ENCODE peak calls at places on chromosomes 6 and 20, in seven cellular contexts. K is neural progenitor cell, Y is psoas muscle, S is GM12878, A is sigmoid colon, H is heart left ventricle, V is Peyer's patch. F is an unnamed sample.

GRCh38 chr6:4802312-4802935 is 26.2 kb downstream of the CDYL start:
- DNase-seq in K (no peak), Y (no peak), S (peak; percentile 63), A (no peak), H (no peak), V (no peak), F (no peak)

GRCh38 chr20:19021406-19022117 is 190.9 kb upstream of the SLC24A3 start:
- DNase-seq in K (no peak), Y (no peak), S (no peak), A (no peak), H (no peak), V (no peak), F (no peak)

GRCh38 chr6:124780621-124781020 is 181.6 kb upstream of the RNF217 start:
- DNase-seq in K (no peak), Y (no peak), S (no peak), A (no peak), H (no peak), V (no peak), F (no peak)

GRCh38 chr20:60262967-60263603 is 304.9 kb downstream of the CDH26 start:
- DNase-seq in K (peak; percentile 54), Y (peak; percentile 26), S (no peak), A (no peak), H (no peak), V (no peak), F (peak; percentile 20)

GRCh38 chr20:2164966-2165365 is 63.3 kb downstream of the STK35 start:
- DNase-seq in K (no peak), Y (no peak), S (no peak), A (no peak), H (no peak), V (no peak), F (no peak)

GRCh38 chr20:62647521-62648317 is 5.4 kb downstream of the SLCO4A1 start:
- DNase-seq in K (peak; percentile 28), Y (peak; percentile 80), S (no peak), A (no peak), H (no peak), V (no peak), F (peak; percentile 54)

GRCh38 chr6:144661101-144661806 is 376.1 kb downstream of the UTRN start:
- DNase-seq in K (peak; percentile 39), Y (no peak), S (no peak), A (no peak), H (no peak), V (no peak), F (no peak)

GRCh38 chr6:36791085-36791484 is 48.2 kb downstream of the CPNE5 start:
- DNase-seq in K (no peak), Y (no peak), S (no peak), A (no peak), H (no peak), V (no peak), F (no peak)

GRCh38 chr20:39897058-39897457 is 792.0 kb downstream of the MAFB start:
- DNase-seq in K (no peak), Y (no peak), S (no peak), A (no peak), H (no peak), V (no peak), F (no peak)

GRCh38 chr6:140609321-140609720 is 1234.9 kb upstream of the CITED2 start:
- DNase-seq in K (no peak), Y (no peak), S (no peak), A (no peak), H (no peak), V (no peak), F (no peak)

GRCh38 chr6:148561629-148562028 is 185.2 kb upstream of the UST start:
- DNase-seq in K (no peak), Y (no peak), S (no peak), A (no peak), H (no peak), V (no peak), F (no peak)

GRCh38 chr6:116616757-116617093 is 446 bp downstream of the RSPH4A start:
- DNase-seq in K (peak; percentile 43), Y (peak; percentile 21), S (no peak), A (peak; percentile 64), H (peak; percentile 60), V (peak; percentile 51), F (peak; percentile 11)

GRCh38 chr20:18263723-18264122 is 24.6 kb upstream of the ZNF133 start:
- DNase-seq in K (no peak), Y (no peak), S (no peak), A (no peak), H (no peak), V (no peak), F (no peak)

GRCh38 chr6:13859871-13860555 is 45.7 kb upstream of the MCUR1 start:
- DNase-seq in K (no peak), Y (no peak), S (no peak), A (no peak), H (no peak), V (no peak), F (peak; percentile 47)

GRCh38 chr20:5100684-5101347 is 18.9 kb downstream of the PCNA start:
- DNase-seq in K (peak; percentile 73), Y (peak; percentile 79), S (no peak), A (peak; percentile 82), H (peak; percentile 83), V (peak; percentile 78), F (peak; percentile 78)

GRCh38 chr20:38601216-38602184 is at the start of gene ARHGAP40:
- DNase-seq in K (peak; percentile 51), Y (no peak), S (no peak), A (no peak), H (no peak), V (no peak), F (peak; percentile 62)

GRCh38 chr6:17687136-17687535 is 19.6 kb downstream of the NUP153 start:
- DNase-seq in K (no peak), Y (no peak), S (no peak), A (no peak), H (no peak), V (no peak), F (no peak)
- H3K4me3 ChIP-seq in K (no peak overlapping the region), Y (no peak overlapping the region), S (no peak overlapping the region), A (no peak overlapping the region), H (no peak overlapping the region), V (no peak overlapping the region), F (no peak overlapping the region)

GRCh38 chr6:41780623-41781301 is at the start of gene PRICKLE4:
- DNase-seq in K (peak; percentile 69), Y (peak; percentile 47), S (no peak), A (peak; percentile 72), H (peak; percentile 76), V (peak; percentile 69), F (no peak)

GRCh38 chr6:41781302-41781711 is 725 bp downstream of the PRICKLE4 start:
- DNase-seq in K (no peak), Y (no peak), S (no peak), A (no peak), H (no peak), V (no peak), F (no peak)

GRCh38 chr6:41779336-41779735 is 364 bp downstream of the FRS3 start:
- DNase-seq in K (no peak), Y (no peak), S (no peak), A (no peak), H (no peak), V (no peak), F (no peak)

GRCh38 chr6:41778895-41779294 is 805 bp downstream of the FRS3 start:
- DNase-seq in K (no peak), Y (no peak), S (no peak), A (no peak), H (no peak), V (no peak), F (no peak)

DNA sequence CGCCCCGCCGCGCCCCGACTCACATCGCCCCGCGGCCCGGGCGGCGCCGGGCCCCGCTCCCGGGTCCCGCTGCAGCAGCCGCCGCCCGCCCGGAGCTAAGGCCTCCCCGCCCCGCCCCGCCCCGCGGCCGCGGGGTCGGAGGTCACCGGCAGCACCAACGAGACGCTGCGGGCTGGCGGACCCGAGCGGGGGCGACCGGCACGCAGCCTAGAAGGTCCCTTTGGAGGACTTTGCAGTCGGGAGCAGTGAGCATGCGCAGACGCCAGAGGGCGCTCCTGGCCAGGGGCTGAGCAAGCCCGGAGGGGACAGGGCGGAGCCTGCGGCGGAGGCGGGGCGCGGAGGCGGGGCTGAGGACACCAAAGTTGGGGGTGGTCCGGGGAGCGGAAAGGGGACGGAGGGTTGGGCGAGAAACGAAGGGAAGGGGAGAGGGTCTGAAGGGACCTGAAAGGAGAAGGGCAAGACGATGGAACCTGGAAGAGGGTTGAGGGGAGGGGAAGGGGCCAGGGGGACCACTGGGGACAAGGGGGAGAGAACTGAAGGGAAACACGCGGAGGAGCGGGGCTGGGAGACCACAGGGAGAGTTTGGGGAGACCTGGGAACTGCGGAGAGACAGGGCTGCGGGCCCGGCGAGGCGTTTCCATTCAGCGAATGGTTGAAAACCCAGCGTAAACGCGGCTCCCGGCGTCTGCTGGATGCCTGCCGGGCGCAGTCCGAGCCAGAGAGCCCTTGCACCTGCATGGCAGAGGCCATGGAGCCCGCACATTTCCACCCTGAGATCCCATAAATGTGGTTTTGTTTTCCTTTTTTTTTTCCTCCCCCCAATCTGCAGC is at the start of gene FRS3:
- DNase-seq in K (peak; percentile 98), Y (peak; percentile 99), S (peak; percentile 78), A (peak; percentile 99), H (peak; percentile 100), V (peak; percentile 99), F (peak; percentile 97)
- H3K4me1 ChIP-seq in K (peaks cover 12% of the 10 kb centered on the region), Y (peaks cover 10% of the 10 kb centered on the region), S (peaks cover 18% of the 10 kb centered on the region), A (peaks cover 27% of the 10 kb centered on the region), H (peaks cover 36% of the 10 kb centered on the region), V (no peaks in the 10 kb centered on the region), F (no peaks in the 10 kb centered on the region)

DNA sequence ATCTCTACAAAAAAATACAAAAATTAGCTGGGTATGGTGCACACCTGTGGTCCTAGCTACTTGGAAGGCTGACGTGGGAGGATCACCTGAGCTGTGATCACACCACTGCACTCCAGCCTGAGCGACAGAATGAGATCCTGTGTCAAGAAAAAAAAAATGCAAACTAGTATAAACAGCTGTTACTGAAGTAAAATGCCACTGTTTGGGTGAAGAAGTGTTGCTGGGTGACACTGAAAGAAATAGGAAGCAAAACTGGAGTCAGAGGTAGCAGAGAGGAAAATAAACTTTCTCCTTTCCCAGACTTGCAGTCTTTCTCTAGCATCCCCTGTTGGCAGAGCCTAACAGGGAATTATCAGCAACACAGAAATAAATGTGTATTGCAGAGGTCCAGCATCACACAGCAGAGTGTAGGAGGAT is 241.2 kb upstream of the PREP start:
- DNase-seq in K (no peak), Y (no peak), S (no peak), A (no peak), H (no peak), V (no peak), F (no peak)
- TF ChIP-seq CTCF in K (no peak), Y (no peak), S (peak; percentile 12), A (no peak), H (peak; percentile 21), V (no peak), F (peak; percentile 8)

DNA sequence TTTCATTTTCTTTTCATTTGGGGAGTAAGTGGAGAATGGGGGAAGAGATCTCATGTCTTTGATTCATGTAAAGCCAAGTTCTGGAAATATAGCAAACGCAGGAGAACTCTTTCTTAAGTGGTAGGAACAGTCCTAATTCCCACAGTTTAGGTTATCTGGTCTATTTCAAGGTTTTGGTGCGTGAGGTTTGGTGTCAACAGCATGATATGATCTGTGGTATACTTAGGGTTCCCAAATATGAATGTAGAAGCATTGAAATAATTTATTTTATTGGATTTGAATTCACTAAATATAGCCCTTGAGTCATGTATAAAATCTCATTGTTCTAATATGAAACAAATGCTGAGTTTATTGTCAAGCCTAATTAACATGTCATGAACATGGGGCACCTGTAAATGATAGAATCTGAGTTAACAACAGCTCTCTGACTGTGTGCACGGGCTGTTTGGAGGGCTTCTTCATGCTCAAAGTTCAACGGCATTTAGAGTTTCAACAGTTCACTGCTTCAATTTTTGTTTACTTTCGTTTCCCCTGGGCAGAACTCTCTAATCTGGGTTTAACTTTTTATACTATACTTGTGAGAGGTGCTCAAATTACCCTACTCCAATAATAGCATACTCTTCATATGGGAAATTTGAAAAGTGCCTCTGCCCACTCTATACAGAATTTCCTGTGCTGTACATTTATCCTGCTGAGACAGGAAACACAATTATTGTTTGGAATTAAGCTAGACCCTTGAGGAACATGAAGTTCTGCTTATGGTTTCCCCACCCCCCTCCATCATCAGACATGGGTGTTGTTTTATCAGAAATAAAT is 236.3 kb upstream of the ZNF217 start:
- DNase-seq in K (no peak), Y (no peak), S (no peak), A (no peak), H (no peak), V (no peak), F (no peak)
- H3K4me3 ChIP-seq in K (no peak overlapping the region), Y (peak overlapping the region; percentile 46), S (peak overlapping the region; percentile 56), A (peak overlapping the region; percentile 9), H (peak overlapping the region; percentile 11), V (peak overlapping the region; percentile 10), F (no peak overlapping the region)